ENCODE peak calls at places on chromosomes 4 and X, in ten cellular contexts. One of them, this sample, is unnamed. For H3K27me3, the result is how much of the 10 kb centered on the place peaks cover.

GRCh38 chrX:106286053-106286650 is 118.0 kb downstream of the PWWP3B start:
- DNase-seq in HL-60: no peak
- DNase-seq in esophagus muscularis mucosa: no peak
- DNase-seq in HCT116: peak
- DNase-seq in H1: no peak
- DNase-seq in spleen: no peak
- DNase-seq in sigmoid colon: no peak
- DNase-seq in SK-N-SH: no peak
- DNase-seq in endothelial cell of umbilical vein: no peak
- DNase-seq in breast epithelium: no peak
- DNase-seq in this sample: no peak

GRCh38 chr4:100721077-100721476 is 203.3 kb upstream of the EMCN start:
- DNase-seq in esophagus muscularis mucosa: no peak
- DNase-seq in breast epithelium: no peak
- DNase-seq in spleen: no peak
- DNase-seq in H1: no peak
- DNase-seq in SK-N-SH: no peak
- DNase-seq in HCT116: no peak
- DNase-seq in HL-60: no peak
- DNase-seq in sigmoid colon: no peak
- DNase-seq in endothelial cell of umbilical vein: no peak
- DNase-seq in this sample: no peak

GRCh38 chrX:3142259-3143042 is 101.2 kb downstream of the ARSF start:
- DNase-seq in esophagus muscularis mucosa: no peak
- DNase-seq in endothelial cell of umbilical vein: no peak
- DNase-seq in SK-N-SH: no peak
- DNase-seq in HL-60: peak
- DNase-seq in H1: no peak
- DNase-seq in sigmoid colon: no peak
- DNase-seq in breast epithelium: no peak
- DNase-seq in HCT116: peak
- DNase-seq in spleen: no peak
- DNase-seq in this sample: no peak

GRCh38 chr4:187204389-187204920 is 480.8 kb upstream of the FAT1 start:
- DNase-seq in H1: no peak
- DNase-seq in HCT116: no peak
- DNase-seq in sigmoid colon: no peak
- DNase-seq in esophagus muscularis mucosa: no peak
- DNase-seq in SK-N-SH: no peak
- DNase-seq in HL-60: no peak
- DNase-seq in spleen: no peak
- DNase-seq in breast epithelium: peak
- DNase-seq in endothelial cell of umbilical vein: no peak
- DNase-seq in this sample: no peak

GRCh38 chr4:93466440-93466839 is 362.1 kb upstream of the ATOH1 start:
- DNase-seq in sigmoid colon: no peak
- DNase-seq in spleen: no peak
- DNase-seq in breast epithelium: no peak
- DNase-seq in SK-N-SH: no peak
- DNase-seq in endothelial cell of umbilical vein: no peak
- DNase-seq in HCT116: no peak
- DNase-seq in esophagus muscularis mucosa: no peak
- DNase-seq in HL-60: no peak
- DNase-seq in H1: no peak
- DNase-seq in this sample: no peak

GRCh38 chr4:32226201-32226600 is 1506.0 kb downstream of the PCDH7 start:
- DNase-seq in breast epithelium: no peak
- DNase-seq in HCT116: peak
- DNase-seq in HL-60: no peak
- DNase-seq in sigmoid colon: no peak
- DNase-seq in SK-N-SH: no peak
- DNase-seq in spleen: no peak
- DNase-seq in H1: no peak
- DNase-seq in esophagus muscularis mucosa: no peak
- DNase-seq in endothelial cell of umbilical vein: no peak
- DNase-seq in this sample: no peak

GRCh38 chr4:82721819-82722423 is 76.7 kb downstream of the SCD5 start:
- DNase-seq in SK-N-SH: peak
- DNase-seq in breast epithelium: no peak
- DNase-seq in HL-60: no peak
- DNase-seq in HCT116: peak
- DNase-seq in H1: no peak
- DNase-seq in endothelial cell of umbilical vein: peak
- DNase-seq in spleen: no peak
- DNase-seq in sigmoid colon: no peak
- DNase-seq in esophagus muscularis mucosa: no peak
- DNase-seq in this sample: no peak

GRCh38 chrX:128846385-128846784 is 676.9 kb downstream of the SMARCA1 start:
- DNase-seq in spleen: no peak
- DNase-seq in breast epithelium: no peak
- DNase-seq in HCT116: no peak
- DNase-seq in SK-N-SH: no peak
- DNase-seq in HL-60: no peak
- DNase-seq in esophagus muscularis mucosa: no peak
- DNase-seq in sigmoid colon: no peak
- DNase-seq in H1: no peak
- DNase-seq in endothelial cell of umbilical vein: no peak
- DNase-seq in this sample: no peak

GRCh38 chr4:151721466-151721865 is 39.3 kb downstream of the GATB start:
- DNase-seq in sigmoid colon: no peak
- DNase-seq in breast epithelium: no peak
- DNase-seq in SK-N-SH: no peak
- DNase-seq in H1: no peak
- DNase-seq in spleen: no peak
- DNase-seq in HCT116: no peak
- DNase-seq in endothelial cell of umbilical vein: no peak
- DNase-seq in esophagus muscularis mucosa: no peak
- DNase-seq in HL-60: no peak
- DNase-seq in this sample: no peak

GRCh38 chr4:52574036-52574435 is 85.1 kb downstream of the USP46 start:
- DNase-seq in endothelial cell of umbilical vein: no peak
- DNase-seq in sigmoid colon: no peak
- DNase-seq in HCT116: no peak
- DNase-seq in SK-N-SH: no peak
- DNase-seq in breast epithelium: no peak
- DNase-seq in spleen: no peak
- DNase-seq in esophagus muscularis mucosa: no peak
- DNase-seq in H1: no peak
- DNase-seq in HL-60: no peak
- DNase-seq in this sample: no peak

GRCh38 chr4:165763640-165764039 is 109.4 kb upstream of the TLL1 start:
- DNase-seq in spleen: no peak
- DNase-seq in HCT116: no peak
- DNase-seq in esophagus muscularis mucosa: no peak
- DNase-seq in sigmoid colon: no peak
- DNase-seq in HL-60: no peak
- DNase-seq in H1: no peak
- DNase-seq in breast epithelium: no peak
- DNase-seq in endothelial cell of umbilical vein: peak
- DNase-seq in SK-N-SH: no peak
- DNase-seq in this sample: no peak

GRCh38 chr4:71549516-71550160 is 210.8 kb downstream of the SLC4A4 start:
- DNase-seq in endothelial cell of umbilical vein: no peak
- DNase-seq in sigmoid colon: no peak
- DNase-seq in HCT116: no peak
- DNase-seq in spleen: no peak
- DNase-seq in esophagus muscularis mucosa: no peak
- DNase-seq in H1: no peak
- DNase-seq in HL-60: no peak
- DNase-seq in breast epithelium: no peak
- DNase-seq in SK-N-SH: no peak
- DNase-seq in this sample: no peak

GRCh38 chr4:71550220-71551190 is 211.7 kb downstream of the SLC4A4 start:
- DNase-seq in SK-N-SH: no peak
- DNase-seq in HL-60: no peak
- DNase-seq in HCT116: no peak
- DNase-seq in spleen: no peak
- DNase-seq in sigmoid colon: no peak
- DNase-seq in breast epithelium: no peak
- DNase-seq in H1: no peak
- DNase-seq in esophagus muscularis mucosa: no peak
- DNase-seq in endothelial cell of umbilical vein: no peak
- DNase-seq in this sample: peak

GRCh38 chr4:71554025-71554424 is 215.2 kb downstream of the SLC4A4 start:
- DNase-seq in H1: no peak
- DNase-seq in HCT116: no peak
- DNase-seq in breast epithelium: no peak
- DNase-seq in spleen: no peak
- DNase-seq in endothelial cell of umbilical vein: no peak
- DNase-seq in esophagus muscularis mucosa: no peak
- DNase-seq in SK-N-SH: no peak
- DNase-seq in sigmoid colon: no peak
- DNase-seq in HL-60: no peak
- DNase-seq in this sample: no peak

GRCh38 chr4:71558248-71558647 is 219.4 kb downstream of the SLC4A4 start:
- DNase-seq in SK-N-SH: no peak
- DNase-seq in sigmoid colon: no peak
- DNase-seq in endothelial cell of umbilical vein: no peak
- DNase-seq in breast epithelium: no peak
- DNase-seq in esophagus muscularis mucosa: no peak
- DNase-seq in H1: no peak
- DNase-seq in spleen: no peak
- DNase-seq in HCT116: no peak
- DNase-seq in HL-60: no peak
- DNase-seq in this sample: no peak

GRCh38 chr4:71553605-71554004 is 214.8 kb downstream of the SLC4A4 start:
- DNase-seq in endothelial cell of umbilical vein: no peak
- DNase-seq in H1: no peak
- DNase-seq in SK-N-SH: peak
- DNase-seq in HL-60: no peak
- DNase-seq in spleen: no peak
- DNase-seq in sigmoid colon: no peak
- DNase-seq in breast epithelium: no peak
- DNase-seq in HCT116: peak
- DNase-seq in esophagus muscularis mucosa: no peak
- DNase-seq in this sample: no peak
- H3K27me3 ChIP-seq in endothelial cell of umbilical vein: under half
- H3K27me3 ChIP-seq in H1: under half
- H3K27me3 ChIP-seq in SK-N-SH: under half
- H3K27me3 ChIP-seq in HL-60: under half
- H3K27me3 ChIP-seq in spleen: under half
- H3K27me3 ChIP-seq in sigmoid colon: under half
- H3K27me3 ChIP-seq in breast epithelium: under half
- H3K27me3 ChIP-seq in HCT116: under half
- H3K27me3 ChIP-seq in esophagus muscularis mucosa: under half
- H3K27me3 ChIP-seq in this sample: under half

DNA sequence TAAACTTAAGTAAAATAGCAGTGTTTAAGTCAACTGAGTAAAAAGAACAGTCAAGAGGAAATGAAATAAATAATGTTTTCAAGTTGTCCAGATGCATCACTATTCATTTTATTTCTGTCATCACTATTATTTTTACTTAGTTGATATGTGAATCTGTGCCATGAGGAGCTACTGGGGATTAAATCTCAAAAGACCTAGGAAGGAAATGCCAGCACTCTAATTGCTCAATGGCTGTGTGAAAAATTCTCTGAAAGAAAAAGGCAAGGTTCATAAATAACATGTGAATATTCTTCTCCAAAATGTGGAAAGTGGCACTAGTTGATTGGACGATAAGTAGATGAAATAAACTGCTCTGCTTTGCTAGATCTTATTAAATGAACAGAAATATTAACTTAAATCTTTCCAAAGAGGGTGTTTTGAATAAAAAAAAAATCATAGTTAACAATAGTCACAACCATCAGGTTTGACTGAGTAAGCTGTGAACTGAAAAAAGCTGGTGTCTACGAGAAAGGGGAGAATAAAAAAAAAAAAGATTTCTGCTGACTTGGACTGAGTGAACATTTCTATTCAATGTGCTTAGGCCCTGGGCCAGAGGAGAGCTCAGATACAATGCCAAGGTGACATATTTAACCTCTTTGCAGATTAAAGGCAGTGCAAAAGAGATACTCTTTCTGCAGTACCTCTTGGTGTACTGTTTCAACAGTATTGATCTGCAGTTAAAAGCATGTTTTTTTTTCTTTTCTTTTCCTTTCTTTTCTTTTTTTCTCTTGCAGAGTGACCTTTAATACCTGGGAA is 1.5 kb downstream of the SPARCL1 start:
- DNase-seq in HCT116: no peak
- DNase-seq in HL-60: no peak
- DNase-seq in endothelial cell of umbilical vein: no peak
- DNase-seq in H1: no peak
- DNase-seq in esophagus muscularis mucosa: no peak
- DNase-seq in sigmoid colon: no peak
- DNase-seq in breast epithelium: no peak
- DNase-seq in spleen: no peak
- DNase-seq in SK-N-SH: no peak
- DNase-seq in this sample: no peak
- TF ChIP-seq POLR2AphosphoS5 in HCT116: no peak
- TF ChIP-seq POLR2AphosphoS5 in HL-60: no peak
- TF ChIP-seq POLR2AphosphoS5 in endothelial cell of umbilical vein: no peak
- TF ChIP-seq POLR2AphosphoS5 in H1: no peak
- TF ChIP-seq POLR2AphosphoS5 in esophagus muscularis mucosa: peak
- TF ChIP-seq POLR2AphosphoS5 in sigmoid colon: peak
- TF ChIP-seq POLR2AphosphoS5 in breast epithelium: no peak
- TF ChIP-seq POLR2AphosphoS5 in spleen: no peak
- TF ChIP-seq POLR2AphosphoS5 in SK-N-SH: no peak
- TF ChIP-seq POLR2AphosphoS5 in this sample: no peak

DNA sequence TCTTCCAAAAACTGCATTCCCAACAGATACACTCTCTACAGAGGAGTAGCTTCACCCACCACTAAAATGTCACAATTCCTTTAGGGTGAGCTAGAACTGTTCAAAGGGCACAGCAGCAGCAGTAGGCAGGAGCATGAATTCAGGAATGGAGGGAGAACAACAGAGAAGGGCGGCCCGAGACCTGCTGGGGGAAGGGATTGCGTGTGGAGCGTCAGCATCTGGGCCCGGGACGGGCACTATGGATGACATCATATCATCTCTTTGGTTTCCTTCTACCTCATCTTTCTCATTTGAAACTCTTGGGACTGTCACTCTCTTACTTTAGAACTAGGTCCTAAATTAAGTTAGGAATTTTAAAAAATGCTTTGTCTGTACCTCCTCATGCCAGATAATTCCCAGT is 95.0 kb downstream of the PHOX2B start:
- DNase-seq in breast epithelium: no peak
- DNase-seq in sigmoid colon: no peak
- DNase-seq in HCT116: no peak
- DNase-seq in H1: no peak
- DNase-seq in endothelial cell of umbilical vein: no peak
- DNase-seq in SK-N-SH: no peak
- DNase-seq in spleen: no peak
- DNase-seq in esophagus muscularis mucosa: peak
- DNase-seq in HL-60: no peak
- DNase-seq in this sample: no peak
- H3K4me3 ChIP-seq in breast epithelium: no peak
- H3K4me3 ChIP-seq in sigmoid colon: no peak
- H3K4me3 ChIP-seq in HCT116: no peak
- H3K4me3 ChIP-seq in H1: no peak
- H3K4me3 ChIP-seq in endothelial cell of umbilical vein: no peak
- H3K4me3 ChIP-seq in SK-N-SH: no peak
- H3K4me3 ChIP-seq in spleen: no peak
- H3K4me3 ChIP-seq in esophagus muscularis mucosa: no peak
- H3K4me3 ChIP-seq in HL-60: no peak
- H3K4me3 ChIP-seq in this sample: no peak

DNA sequence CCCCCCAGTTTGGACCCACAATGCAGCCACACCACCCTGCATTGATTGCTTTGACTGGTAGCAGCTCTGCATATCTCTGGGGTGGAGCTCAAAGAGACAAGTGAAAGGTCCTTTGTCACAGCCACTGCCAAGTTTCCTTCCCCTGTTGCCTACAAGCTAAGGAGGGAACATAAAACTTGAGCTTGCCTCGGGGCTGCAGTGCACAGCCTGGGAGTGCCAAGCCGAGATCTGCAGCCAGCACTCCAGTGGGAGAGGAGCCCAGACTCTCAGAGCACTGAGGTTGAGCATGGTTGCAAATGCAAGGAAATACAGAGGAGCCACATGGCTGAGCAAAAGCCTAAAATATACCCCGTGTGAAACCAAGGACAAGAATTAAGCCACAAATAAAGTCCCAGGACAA is 142.2 kb downstream of the DKK2 start:
- DNase-seq in endothelial cell of umbilical vein: no peak
- DNase-seq in SK-N-SH: no peak
- DNase-seq in H1: no peak
- DNase-seq in sigmoid colon: peak
- DNase-seq in HCT116: no peak
- DNase-seq in HL-60: no peak
- DNase-seq in esophagus muscularis mucosa: no peak
- DNase-seq in spleen: no peak
- DNase-seq in breast epithelium: no peak
- DNase-seq in this sample: no peak
- H3K27me3 ChIP-seq in endothelial cell of umbilical vein: under half
- H3K27me3 ChIP-seq in SK-N-SH: under half
- H3K27me3 ChIP-seq in H1: under half
- H3K27me3 ChIP-seq in sigmoid colon: under half
- H3K27me3 ChIP-seq in HCT116: under half
- H3K27me3 ChIP-seq in HL-60: under half
- H3K27me3 ChIP-seq in esophagus muscularis mucosa: under half
- H3K27me3 ChIP-seq in spleen: under half
- H3K27me3 ChIP-seq in breast epithelium: under half
- H3K27me3 ChIP-seq in this sample: under half

This sample was measured in transverse colon.